ENCODE peak calls at places on chromosomes 13 and 19, in five cellular contexts. X, K, T, G and C are unnamed samples.

GRCh38 chr13:50829896-50830295 is 13.6 kb downstream of the DLEU7 start:
- DNase-seq in K (peak; percentile 66), G (no peak), X (no peak), T (no peak), C (no peak)

GRCh38 chr13:28826368-28826767 is 6.2 kb downstream of the MTUS2 start:
- DNase-seq in T (no peak), K (no peak), X (no peak), G (no peak), C (no peak)

GRCh38 chr19:35045667-35046300 is 4.3 kb downstream of the HPN start:
- DNase-seq in K (no peak), G (peak; percentile 28), X (peak; percentile 61), T (peak; percentile 39), C (no peak)

GRCh38 chr19:17654993-17655392 is 33.2 kb downstream of the UNC13A start:
- DNase-seq in K (peak; percentile 18), T (no peak), G (no peak), X (no peak), C (no peak)

GRCh38 chr19:39444598-39445257 is 654 bp upstream of the SUPT5H start:
- DNase-seq in K (no peak), X (no peak), G (peak; percentile 21), T (no peak), C (no peak)

GRCh38 chr19:48962849-48963165 is 2.3 kb upstream of the FTL start:
- DNase-seq in X (no peak), G (no peak), T (no peak), K (no peak), C (no peak)

GRCh38 chr13:24459234-24459633 is 53.3 kb downstream of the PARP4 start:
- DNase-seq in X (no peak), G (no peak), T (no peak), K (no peak), C (no peak)

GRCh38 chr19:45293682-45294081 is 29.0 kb downstream of the CKM start:
- DNase-seq in G (no peak), T (no peak), X (no peak), K (peak; percentile 55), C (no peak)

GRCh38 chr19:39246951-39247669 is 1.5 kb downstream of the IFNL4 start:
- DNase-seq in G (peak; percentile 38), X (no peak), K (no peak), T (no peak), C (no peak)

GRCh38 chr13:30192320-30193093 is 114.8 kb downstream of the KATNAL1 start:
- DNase-seq in T (no peak), X (no peak), G (peak; percentile 19), K (no peak), C (no peak)

GRCh38 chr19:19115954-19116353 is 22.3 kb downstream of the TMEM161A start:
- DNase-seq in K (no peak), X (peak; percentile 73), T (no peak), G (peak; percentile 48), C (no peak)

GRCh38 chr13:32538234-32538620 is 368 bp downstream of the N4BP2L2 start:
- DNase-seq in K (peak; percentile 51), T (peak; percentile 32), G (no peak), X (no peak), C (no peak)

GRCh38 chr19:6458695-6459355 is 767 bp downstream of the SLC25A23 start:
- DNase-seq in K (no peak), X (no peak), T (no peak), G (peak; percentile 41), C (no peak)

GRCh38 chr13:29513002-29513980 is 82.2 kb downstream of the SLC7A1 start:
- DNase-seq in G (no peak), K (no peak), X (no peak), T (no peak), C (no peak)

GRCh38 chr19:14479309-14479984 is 4.3 kb upstream of the PTGER1 start:
- DNase-seq in T (no peak), X (no peak), K (no peak), G (no peak), C (no peak)

GRCh38 chr13:74218291-74218690 is 84.1 kb upstream of the KLF12 start:
- DNase-seq in X (no peak), T (no peak), G (no peak), K (no peak), C (no peak)

GRCh38 chr13:48356750-48357149 is 53.2 kb downstream of the RB1 start:
- DNase-seq in X (no peak), T (no peak), K (peak; percentile 45), G (no peak), C (no peak)

GRCh38 chr13:41603917-41604316 is 146.6 kb downstream of the RGCC start:
- DNase-seq in G (no peak), X (no peak), K (peak; percentile 98), T (no peak), C (no peak)

GRCh38 chr19:7779631-7780486 is 16.8 kb downstream of the CLEC4M start:
- DNase-seq in X (no peak), G (no peak), K (no peak), T (no peak), C (no peak)

GRCh38 chr19:49362926-49363264 is 679 bp upstream of the TEAD2 start:
- DNase-seq in T (peak; percentile 52), K (no peak), G (peak; percentile 61), X (no peak), C (no peak)

DNA sequence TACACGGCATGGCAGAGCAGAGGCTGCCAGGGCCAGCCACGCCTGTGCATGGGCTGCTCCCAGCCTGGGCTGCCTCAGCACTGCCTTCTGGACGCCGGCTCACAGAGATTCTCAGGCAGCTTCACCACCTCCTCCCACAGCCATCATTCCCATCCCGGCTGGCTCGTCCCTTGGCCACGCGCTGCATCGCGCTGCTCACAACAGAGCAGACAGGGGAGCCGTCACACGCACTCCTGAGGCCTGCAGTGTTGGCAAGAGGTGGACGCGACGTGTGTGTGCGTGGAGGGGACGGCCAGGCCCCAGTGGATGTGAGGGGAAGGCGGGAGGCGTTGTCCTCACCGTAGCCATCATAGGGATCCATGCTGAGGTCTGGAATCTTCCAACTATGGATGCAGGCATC is 7.6 kb upstream of the PRKD2 start:
- DNase-seq in T (no peak), X (peak; percentile 34), G (no peak), K (no peak), C (no peak)
- H3K36me3 ChIP-seq in T (peaks cover 59% of the 10 kb centered on the region), X (peaks cover 92% of the 10 kb centered on the region), G (peaks cover 34% of the 10 kb centered on the region), K (peaks cover 66% of the 10 kb centered on the region), C (peaks cover 94% of the 10 kb centered on the region)

GRCh38 chr19:10286803-10287737 is at the start of gene ICAM4:
- DNase-seq in X (peak; percentile 92), T (peak; percentile 54), K (peak; percentile 21), G (peak; percentile 63), C (no peak)
- H3K27me3 ChIP-seq in X (peaks cover 32% of the 10 kb centered on the region), T (peaks cover 6% of the 10 kb centered on the region), K (no peaks in the 10 kb centered on the region), G (peaks cover 36% of the 10 kb centered on the region), C (peaks cover 29% of the 10 kb centered on the region)

DNA sequence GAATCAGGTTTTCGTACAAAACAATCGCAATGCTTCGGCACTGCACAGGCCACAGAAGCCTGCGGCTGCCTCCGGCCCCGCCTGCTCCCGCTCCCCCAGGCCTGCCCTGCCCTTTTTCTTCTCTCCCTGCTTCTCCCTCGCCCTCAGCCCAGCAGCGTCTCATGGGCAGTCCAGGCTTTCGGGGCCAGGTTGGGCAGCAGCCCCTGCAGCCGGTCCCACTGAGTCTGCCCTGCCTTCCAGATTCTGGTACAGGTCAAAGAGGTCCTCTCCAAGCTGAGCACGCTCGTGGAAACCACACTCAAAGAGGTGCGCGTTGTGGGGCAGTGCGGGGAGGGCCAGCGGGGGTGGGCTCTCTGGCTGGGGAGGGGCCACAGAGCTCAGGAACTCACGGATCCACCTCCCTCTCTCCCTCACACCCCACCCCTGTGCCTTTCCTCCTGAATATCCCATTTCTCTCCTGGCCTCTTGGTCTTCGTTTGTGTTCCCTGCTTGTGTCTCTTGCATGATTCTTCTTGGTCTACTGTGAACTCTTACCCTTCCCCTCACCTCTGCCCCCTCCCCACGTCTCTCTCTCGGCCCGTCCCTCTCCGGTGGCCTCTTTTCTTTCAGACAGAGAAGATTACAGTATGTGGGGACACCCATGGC is 30.1 kb downstream of the CCDC8 start:
- DNase-seq in K (no peak), X (no peak), T (no peak), G (no peak), C (no peak)
- H3K36me3 ChIP-seq in K (peaks cover 29% of the 10 kb centered on the region), X (peaks cover 76% of the 10 kb centered on the region), T (peaks cover 14% of the 10 kb centered on the region), G (peaks cover 11% of the 10 kb centered on the region), C (peaks cover 97% of the 10 kb centered on the region)

GRCh38 chr13:39448831-39449230 is 154.2 kb downstream of the LHFPL6 start:
- DNase-seq in G (no peak), X (no peak), K (no peak), T (no peak), C (no peak)
- H3K27me3 ChIP-seq in G (no peaks in the 10 kb centered on the region), X (no peaks in the 10 kb centered on the region), K (no peaks in the 10 kb centered on the region), T (no peaks in the 10 kb centered on the region), C (no peaks in the 10 kb centered on the region)